ENCODE peak calls at places on chromosomes 11 and 22, in five cellular contexts. L is colonic mucosa, H is psoas muscle, A is Calu3, J is HFF-Myc. X is an unnamed sample.

GRCh38 chr11:42299780-42300179 is 840.3 kb upstream of the LRRC4C start:
- DNase-seq in L (no peak), H (no peak), A (no peak), J (no peak), X (no peak)

GRCh38 chr11:120524536-120525085 is 13.1 kb downstream of the GRIK4 start:
- DNase-seq in L (no peak), H (no peak), A (no peak), J (no peak), X (no peak)

GRCh38 chr22:27230189-27230588 is 571.4 kb downstream of the MN1 start:
- DNase-seq in L (no peak), H (no peak), A (no peak), J (no peak), X (no peak)

GRCh38 chr11:116244889-116245288 is 527.9 kb downstream of the BUD13 start:
- DNase-seq in L (no peak), H (no peak), A (no peak), J (no peak), X (no peak)

GRCh38 chr11:12547953-12548650 is 126.1 kb upstream of the TEAD1 start:
- DNase-seq in L (no peak), H (no peak), A (no peak), J (no peak), X (no peak)

GRCh38 chr22:25728064-25728463 is 13.9 kb upstream of the MYO18B start:
- DNase-seq in L (no peak), H (no peak), A (no peak), J (no peak), X (no peak)

GRCh38 chr11:132099692-132100091 is 729.3 kb downstream of the NTM start:
- DNase-seq in L (no peak), H (no peak), A (no peak), J (no peak), X (peak; percentile 47)

GRCh38 chr22:28759861-28760560 is 12.5 kb upstream of the CCDC117 start:
- DNase-seq in L (no peak), H (no peak), A (no peak), J (no peak), X (no peak)

GRCh38 chr11:134734894-134735293 is 322.9 kb upstream of the B3GAT1 start:
- DNase-seq in L (no peak), H (no peak), A (no peak), J (no peak), X (no peak)

GRCh38 chr22:50672471-50673230 is at the start of gene SHANK3:
- DNase-seq in L (no peak), H (peak; percentile 66), A (no peak), J (no peak), X (peak; percentile 92)

GRCh38 chr11:69630009-69630870 is 10.7 kb upstream of the CCND1 start:
- DNase-seq in L (no peak), H (no peak), A (no peak), J (no peak), X (no peak)

GRCh38 chr11:2691991-2692841 is 7.6 kb downstream of the KCNQ1OT1 start:
- DNase-seq in L (no peak), H (no peak), A (peak; percentile 53), J (no peak), X (no peak)

GRCh38 chr11:64233913-64234839 is at the start of gene VEGFB:
- DNase-seq in L (peak; percentile 79), H (peak; percentile 81), A (peak; percentile 79), J (no peak), X (no peak)

GRCh38 chr11:76025068-76025467 is 181.2 kb downstream of the WNT11 start:
- DNase-seq in L (no peak), H (no peak), A (no peak), J (peak; percentile 85), X (no peak)

GRCh38 chr11:3052567-3052966 is 4.7 kb downstream of the CARS1 start:
- DNase-seq in L (no peak), H (no peak), A (no peak), J (no peak), X (no peak)

GRCh38 chr11:70641366-70641765 is 243.0 kb downstream of the CTTN start:
- DNase-seq in L (no peak), H (no peak), A (no peak), J (no peak), X (no peak)

GRCh38 chr11:7611411-7611810 is 61.9 kb downstream of the CYB5R2 start:
- DNase-seq in L (no peak), H (no peak), A (no peak), J (no peak), X (no peak)

GRCh38 chr11:74541466-74541865 is 47.9 kb upstream of the LIPT2 start:
- DNase-seq in L (no peak), H (no peak), A (no peak), J (no peak), X (no peak)

GRCh38 chr11:95556342-95557151 is 233.0 kb downstream of the FAM76B start:
- DNase-seq in L (no peak), H (no peak), A (no peak), J (peak; percentile 89), X (no peak)

GRCh38 chr11:127063191-127063590 is 62.6 kb upstream of the KIRREL3 start:
- DNase-seq in L (no peak), H (no peak), A (no peak), J (no peak), X (no peak)

GRCh38 chr22:36926309-36926708 is 12.9 kb downstream of the CSF2RB start:
- DNase-seq in L (no peak), H (no peak), A (no peak), J (no peak), X (no peak)

GRCh38 chr11:34358258-34358665 is 452 bp upstream of the ABTB2 start:
- DNase-seq in L (peak; percentile 75), H (peak; percentile 63), A (peak; percentile 83), J (no peak), X (peak; percentile 60)

GRCh38 chr22:33274214-33274828 is 216.1 kb upstream of the SYN3 start:
- DNase-seq in L (peak; percentile 37), H (no peak), A (peak; percentile 34), J (no peak), X (peak; percentile 67)

GRCh38 chr11:116895053-116895757 is 57.8 kb upstream of the APOA1 start:
- DNase-seq in L (no peak), H (no peak), A (no peak), J (no peak), X (peak; percentile 67)

GRCh38 chr22:22770280-22770871 is 117.2 kb upstream of the IGLL5 start:
- DNase-seq in L (peak; percentile 77), H (no peak), A (peak; percentile 84), J (no peak), X (peak; percentile 76)

GRCh38 chr11:106998126-106998525 is 20.1 kb downstream of the GUCY1A2 start:
- DNase-seq in L (no peak), H (no peak), A (no peak), J (peak; percentile 62), X (no peak)

GRCh38 chr11:119545978-119546915 is 123.3 kb upstream of the THY1 start:
- DNase-seq in L (no peak), H (no peak), A (no peak), J (no peak), X (no peak)

GRCh38 chr22:27116295-27116694 is 458.9 kb downstream of the MIAT start:
- DNase-seq in L (no peak), H (no peak), A (peak; percentile 42), J (no peak), X (no peak)

GRCh38 chr11:17351510-17352176 is at the start of gene NCR3LG1:
- DNase-seq in L (peak; percentile 85), H (peak; percentile 65), A (peak; percentile 43), J (no peak), X (peak; percentile 28)

GRCh38 chr11:17353228-17354021 is 1.8 kb downstream of the NCR3LG1 start:
- DNase-seq in L (peak; percentile 87), H (peak; percentile 74), A (peak; percentile 75), J (no peak), X (peak; percentile 52)

GRCh38 chr11:17350455-17351170 is 987 bp upstream of the NCR3LG1 start:
- DNase-seq in L (no peak), H (no peak), A (no peak), J (no peak), X (no peak)

GRCh38 chr11:17352925-17353227 is 1.3 kb downstream of the NCR3LG1 start:
- DNase-seq in L (peak; percentile 68), H (peak; percentile 37), A (peak; percentile 37), J (no peak), X (peak; percentile 11)

DNA sequence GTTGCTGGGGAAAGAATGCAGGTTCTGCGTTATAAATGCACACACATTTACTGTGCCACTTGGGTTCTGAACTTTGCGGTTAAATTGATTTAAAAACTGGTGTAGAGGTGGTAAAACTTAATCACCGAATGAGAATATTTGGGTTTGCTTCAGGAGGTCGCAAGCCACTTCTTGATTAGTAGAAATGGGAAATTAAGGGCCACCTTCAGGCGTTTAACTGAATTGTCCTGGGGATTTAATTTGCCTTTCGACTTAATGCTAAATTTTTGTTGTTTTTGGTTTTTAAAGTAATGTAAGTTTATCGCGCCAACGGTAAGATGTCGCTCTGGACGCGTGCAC is 460 bp upstream of the NCR3LG1 start:
- DNase-seq in L (no peak), H (no peak), A (no peak), J (no peak), X (no peak)
- TF ChIP-seq CTCF in L (no peak), H (no peak), A (no peak), J (peak; percentile 9), X (peak; percentile 32)

GRCh38 chr11:108535384-108535955 is 37.3 kb upstream of the POGLUT3 start:
- DNase-seq in L (no peak), H (no peak), A (no peak), J (no peak), X (no peak)
- TF ChIP-seq CTCF in L (no peak), H (no peak), A (no peak), J (no peak), X (no peak)

GRCh38 chr11:73402834-73403185 is 26.6 kb downstream of the RELT start:
- DNase-seq in L (no peak), H (no peak), A (no peak), J (no peak), X (no peak)
- TF ChIP-seq CTCF in L (no peak), H (no peak), A (no peak), J (peak; percentile 41), X (no peak)

GRCh38 chr11:90286640-90287039 is 63.8 kb upstream of the CHORDC1 start:
- DNase-seq in L (no peak), H (no peak), A (no peak), J (no peak), X (no peak)

GRCh38 chr11:90294091-90294490 is 71.2 kb upstream of the CHORDC1 start:
- DNase-seq in L (no peak), H (no peak), A (no peak), J (no peak), X (no peak)

DNA sequence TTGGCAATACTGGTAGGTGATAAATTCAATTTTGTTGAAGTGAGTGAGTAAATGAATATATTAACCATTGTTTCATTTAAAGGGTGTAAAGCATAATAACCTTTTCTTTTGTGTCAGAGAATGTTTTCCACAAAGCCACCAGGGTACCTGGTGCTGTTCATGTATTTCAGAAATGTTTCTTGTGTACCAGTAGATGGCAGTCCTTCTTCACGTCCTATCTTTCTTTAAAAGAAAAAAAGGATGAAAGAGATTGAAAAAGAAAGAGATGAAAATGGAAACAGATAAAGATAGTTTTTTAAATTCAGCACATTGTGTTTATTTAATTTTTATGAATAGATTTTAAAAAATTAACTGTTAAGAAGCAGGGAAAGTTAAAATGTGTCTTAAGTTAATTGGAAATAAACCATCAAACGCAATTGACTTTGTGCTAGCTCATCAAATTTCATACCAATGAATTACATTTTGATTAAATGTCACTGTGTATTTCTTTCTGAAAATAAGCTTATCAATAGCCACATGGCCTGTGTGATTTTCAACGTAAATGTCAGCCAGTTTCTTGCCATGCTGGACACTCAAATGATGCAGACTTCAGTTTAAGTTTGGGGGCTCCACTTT is 65.5 kb upstream of the CHORDC1 start:
- DNase-seq in L (no peak), H (no peak), A (no peak), J (no peak), X (no peak)
- TF ChIP-seq CTCF in L (peak; percentile 25), H (peak; percentile 55), A (peak; percentile 34), J (peak; percentile 8), X (peak; percentile 54)

GRCh38 chr11:77547863-77548551 is 41.7 kb upstream of the AQP11 start:
- DNase-seq in L (peak; percentile 65), H (no peak), A (peak; percentile 44), J (peak; percentile 59), X (peak; percentile 28)
- TF ChIP-seq CTCF in L (peak; percentile 45), H (peak; percentile 71), A (peak; percentile 36), J (peak; percentile 55), X (peak; percentile 65)